ENCODE peak calls at places on chromosome 20, in four cellular contexts. O, F, K and Z are unnamed samples.

GRCh38 chr20:967796-968742 is 34.0 kb downstream of the RSPO4 start:
- DNase-seq in K (no peak), F (no peak), O (peak), Z (no peak)

GRCh38 chr20:57661201-57662027 is 41.2 kb upstream of the ZBP1 start:
- DNase-seq in K (no peak), F (no peak), O (no peak), Z (peak)

GRCh38 chr20:34943808-34944568 is 11.6 kb downstream of the GSS start:
- DNase-seq in F (no peak), O (no peak), K (no peak), Z (no peak)

GRCh38 chr20:51054233-51054632 is 31.3 kb upstream of the KCNG1 start:
- DNase-seq in F (no peak), O (no peak), K (no peak), Z (no peak)

GRCh38 chr20:23782366-23782983 is 31.7 kb upstream of the CST1 start:
- DNase-seq in K (no peak), O (peak), F (no peak), Z (no peak)

GRCh38 chr20:51036827-51037229 is 13.9 kb upstream of the KCNG1 start:
- DNase-seq in K (no peak), F (no peak), O (no peak), Z (no peak)

GRCh38 chr20:32663704-32664351 is 9.9 kb downstream of the C20orf203 start:
- DNase-seq in K (no peak), F (no peak), O (no peak), Z (no peak)

GRCh38 chr20:16953858-16954257 is 205.7 kb downstream of the OTOR start:
- DNase-seq in K (no peak), F (no peak), O (no peak), Z (no peak)

GRCh38 chr20:33576432-33576883 is 85.7 kb upstream of the C20orf144 start:
- DNase-seq in O (no peak), F (no peak), K (no peak), Z (no peak)

GRCh38 chr20:32978009-32978335 is 26.3 kb downstream of the SUN5 start:
- DNase-seq in K (no peak), F (no peak), O (no peak), Z (no peak)

GRCh38 chr20:32777177-32777956 is 15.2 kb downstream of the DNMT3B start:
- DNase-seq in O (no peak), F (no peak), K (no peak), Z (no peak)